ENCODE peak calls at places on chromosomes 12 and 14, in seven cellular contexts. One of them, this sample, is unnamed.

GRCh38 chr12:67512061-67512460 is 136.5 kb upstream of the DYRK2 start:
- DNase-seq in GM23338: no peak
- DNase-seq in psoas muscle: no peak
- DNase-seq in mesenchymal stem cell: no peak
- DNase-seq in effector memory CD4-positive, alpha-beta T cell: no peak
- DNase-seq in CD8-positive, alpha-beta memory T cell: no peak
- DNase-seq in mesendoderm: no peak
- DNase-seq in this sample: no peak

GRCh38 chr12:51246254-51246853 is 7.7 kb downstream of the DAZAP2 start:
- DNase-seq in GM23338: no peak
- DNase-seq in psoas muscle: no peak
- DNase-seq in mesenchymal stem cell: peak; percentile 84
- DNase-seq in effector memory CD4-positive, alpha-beta T cell: no peak
- DNase-seq in CD8-positive, alpha-beta memory T cell: peak; percentile 60
- DNase-seq in mesendoderm: peak; percentile 61
- DNase-seq in this sample: peak; percentile 37

GRCh38 chr12:48873096-48873495 is 7.4 kb upstream of the RND1 start:
- DNase-seq in GM23338: no peak
- DNase-seq in psoas muscle: no peak
- DNase-seq in mesenchymal stem cell: no peak
- DNase-seq in effector memory CD4-positive, alpha-beta T cell: no peak
- DNase-seq in CD8-positive, alpha-beta memory T cell: no peak
- DNase-seq in mesendoderm: no peak
- DNase-seq in this sample: no peak

GRCh38 chr12:28770329-28770728 is 378.7 kb upstream of the FAR2 start:
- DNase-seq in GM23338: no peak
- DNase-seq in psoas muscle: no peak
- DNase-seq in mesenchymal stem cell: no peak
- DNase-seq in effector memory CD4-positive, alpha-beta T cell: no peak
- DNase-seq in CD8-positive, alpha-beta memory T cell: no peak
- DNase-seq in mesendoderm: no peak
- DNase-seq in this sample: peak; percentile 85

GRCh38 chr14:101506921-101507300 is 54.4 kb upstream of the DIO3 start:
- DNase-seq in GM23338: no peak
- DNase-seq in psoas muscle: peak; percentile 70
- DNase-seq in mesenchymal stem cell: no peak
- DNase-seq in effector memory CD4-positive, alpha-beta T cell: no peak
- DNase-seq in CD8-positive, alpha-beta memory T cell: no peak
- DNase-seq in mesendoderm: no peak
- DNase-seq in this sample: no peak

GRCh38 chr12:68792952-68793351 is 15.0 kb upstream of the MDM2 start:
- DNase-seq in GM23338: peak; percentile 46
- DNase-seq in psoas muscle: no peak
- DNase-seq in mesenchymal stem cell: peak; percentile 62
- DNase-seq in effector memory CD4-positive, alpha-beta T cell: no peak
- DNase-seq in CD8-positive, alpha-beta memory T cell: no peak
- DNase-seq in mesendoderm: peak; percentile 65
- DNase-seq in this sample: peak; percentile 49

GRCh38 chr12:4800555-4800954 is 80.4 kb downstream of the GALNT8 start:
- DNase-seq in GM23338: no peak
- DNase-seq in psoas muscle: no peak
- DNase-seq in mesenchymal stem cell: no peak
- DNase-seq in effector memory CD4-positive, alpha-beta T cell: no peak
- DNase-seq in CD8-positive, alpha-beta memory T cell: no peak
- DNase-seq in mesendoderm: no peak
- DNase-seq in this sample: no peak

GRCh38 chr12:11437966-11438365 is 42.6 kb upstream of the PRB2 start:
- DNase-seq in GM23338: no peak
- DNase-seq in psoas muscle: no peak
- DNase-seq in mesenchymal stem cell: no peak
- DNase-seq in effector memory CD4-positive, alpha-beta T cell: no peak
- DNase-seq in CD8-positive, alpha-beta memory T cell: no peak
- DNase-seq in mesendoderm: no peak
- DNase-seq in this sample: no peak

GRCh38 chr12:127781336-127781735 is 485.6 kb upstream of the TMEM132C start:
- DNase-seq in GM23338: no peak
- DNase-seq in psoas muscle: no peak
- DNase-seq in mesenchymal stem cell: no peak
- DNase-seq in effector memory CD4-positive, alpha-beta T cell: no peak
- DNase-seq in CD8-positive, alpha-beta memory T cell: no peak
- DNase-seq in mesendoderm: no peak
- DNase-seq in this sample: no peak

GRCh38 chr12:91577586-91578539 is 395.2 kb upstream of the DCN start:
- DNase-seq in GM23338: peak; percentile 51
- DNase-seq in psoas muscle: no peak
- DNase-seq in mesenchymal stem cell: peak; percentile 43
- DNase-seq in effector memory CD4-positive, alpha-beta T cell: no peak
- DNase-seq in CD8-positive, alpha-beta memory T cell: no peak
- DNase-seq in mesendoderm: peak; percentile 23
- DNase-seq in this sample: peak; percentile 46

GRCh38 chr14:35337074-35337556 is 44.9 kb downstream of the PSMA6 start:
- DNase-seq in GM23338: no peak
- DNase-seq in psoas muscle: no peak
- DNase-seq in mesenchymal stem cell: no peak
- DNase-seq in effector memory CD4-positive, alpha-beta T cell: no peak
- DNase-seq in CD8-positive, alpha-beta memory T cell: no peak
- DNase-seq in mesendoderm: no peak
- DNase-seq in this sample: peak; percentile 91

GRCh38 chr14:101458536-101459391 is 102.5 kb upstream of the DIO3 start:
- DNase-seq in GM23338: peak; percentile 65
- DNase-seq in psoas muscle: no peak
- DNase-seq in mesenchymal stem cell: no peak
- DNase-seq in effector memory CD4-positive, alpha-beta T cell: no peak
- DNase-seq in CD8-positive, alpha-beta memory T cell: no peak
- DNase-seq in mesendoderm: peak; percentile 79
- DNase-seq in this sample: no peak

GRCh38 chr14:30210630-30211029 is 283.0 kb upstream of the PRKD1 start:
- DNase-seq in GM23338: no peak
- DNase-seq in psoas muscle: no peak
- DNase-seq in mesenchymal stem cell: peak; percentile 16
- DNase-seq in effector memory CD4-positive, alpha-beta T cell: no peak
- DNase-seq in CD8-positive, alpha-beta memory T cell: no peak
- DNase-seq in mesendoderm: peak; percentile 16
- DNase-seq in this sample: no peak

GRCh38 chr12:79298511-79298910 is 392.3 kb downstream of the PAWR start:
- DNase-seq in GM23338: no peak
- DNase-seq in psoas muscle: no peak
- DNase-seq in mesenchymal stem cell: no peak
- DNase-seq in effector memory CD4-positive, alpha-beta T cell: no peak
- DNase-seq in CD8-positive, alpha-beta memory T cell: no peak
- DNase-seq in mesendoderm: no peak
- DNase-seq in this sample: no peak

GRCh38 chr12:80422549-80422948 is 21.5 kb upstream of the PTPRQ start:
- DNase-seq in GM23338: no peak
- DNase-seq in psoas muscle: no peak
- DNase-seq in mesenchymal stem cell: peak; percentile 24
- DNase-seq in effector memory CD4-positive, alpha-beta T cell: no peak
- DNase-seq in CD8-positive, alpha-beta memory T cell: no peak
- DNase-seq in mesendoderm: no peak
- DNase-seq in this sample: no peak

GRCh38 chr12:21580748-21581495 is 23.7 kb downstream of the GYS2 start:
- DNase-seq in GM23338: no peak
- DNase-seq in psoas muscle: no peak
- DNase-seq in mesenchymal stem cell: no peak
- DNase-seq in effector memory CD4-positive, alpha-beta T cell: no peak
- DNase-seq in CD8-positive, alpha-beta memory T cell: no peak
- DNase-seq in mesendoderm: no peak
- DNase-seq in this sample: no peak

GRCh38 chr12:132955094-132955932 is 793 bp downstream of the ZNF605 start:
- DNase-seq in GM23338: peak; percentile 52
- DNase-seq in psoas muscle: peak; percentile 67
- DNase-seq in mesenchymal stem cell: peak; percentile 81
- DNase-seq in effector memory CD4-positive, alpha-beta T cell: no peak
- DNase-seq in CD8-positive, alpha-beta memory T cell: no peak
- DNase-seq in mesendoderm: peak; percentile 84
- DNase-seq in this sample: peak; percentile 27

GRCh38 chr12:34022079-34022830 is at the start of gene ALG10:
- DNase-seq in GM23338: peak; percentile 99
- DNase-seq in psoas muscle: peak; percentile 98
- DNase-seq in mesenchymal stem cell: peak; percentile 98
- DNase-seq in effector memory CD4-positive, alpha-beta T cell: peak; percentile 93
- DNase-seq in CD8-positive, alpha-beta memory T cell: peak; percentile 98
- DNase-seq in mesendoderm: peak; percentile 99
- DNase-seq in this sample: peak; percentile 99

GRCh38 chr14:69968151-69968550 is 88.9 kb downstream of the SMOC1 start:
- DNase-seq in GM23338: no peak
- DNase-seq in psoas muscle: no peak
- DNase-seq in mesenchymal stem cell: no peak
- DNase-seq in effector memory CD4-positive, alpha-beta T cell: no peak
- DNase-seq in CD8-positive, alpha-beta memory T cell: no peak
- DNase-seq in mesendoderm: peak; percentile 3
- DNase-seq in this sample: no peak

GRCh38 chr12:129844662-129845061 is 59.2 kb downstream of the TMEM132D start:
- DNase-seq in GM23338: no peak
- DNase-seq in psoas muscle: no peak
- DNase-seq in mesenchymal stem cell: no peak
- DNase-seq in effector memory CD4-positive, alpha-beta T cell: no peak
- DNase-seq in CD8-positive, alpha-beta memory T cell: no peak
- DNase-seq in mesendoderm: no peak
- DNase-seq in this sample: no peak

GRCh38 chr12:95820096-95820703 is 29.6 kb upstream of the NTN4 start:
- DNase-seq in GM23338: peak; percentile 64
- DNase-seq in psoas muscle: no peak
- DNase-seq in mesenchymal stem cell: peak; percentile 64
- DNase-seq in effector memory CD4-positive, alpha-beta T cell: no peak
- DNase-seq in CD8-positive, alpha-beta memory T cell: no peak
- DNase-seq in mesendoderm: peak; percentile 33
- DNase-seq in this sample: peak; percentile 73

GRCh38 chr14:39841088-39841487 is 408.9 kb upstream of the FBXO33 start:
- DNase-seq in GM23338: no peak
- DNase-seq in psoas muscle: no peak
- DNase-seq in mesenchymal stem cell: peak; percentile 23
- DNase-seq in effector memory CD4-positive, alpha-beta T cell: no peak
- DNase-seq in CD8-positive, alpha-beta memory T cell: no peak
- DNase-seq in mesendoderm: no peak
- DNase-seq in this sample: no peak

GRCh38 chr12:81401241-81401640 is 323.4 kb downstream of the ACSS3 start:
- DNase-seq in GM23338: no peak
- DNase-seq in psoas muscle: no peak
- DNase-seq in mesenchymal stem cell: no peak
- DNase-seq in effector memory CD4-positive, alpha-beta T cell: no peak
- DNase-seq in CD8-positive, alpha-beta memory T cell: no peak
- DNase-seq in mesendoderm: no peak
- DNase-seq in this sample: no peak

GRCh38 chr12:530871-531270 is 71.1 kb downstream of the B4GALNT3 start:
- DNase-seq in GM23338: no peak
- DNase-seq in psoas muscle: no peak
- DNase-seq in mesenchymal stem cell: no peak
- DNase-seq in effector memory CD4-positive, alpha-beta T cell: no peak
- DNase-seq in CD8-positive, alpha-beta memory T cell: no peak
- DNase-seq in mesendoderm: no peak
- DNase-seq in this sample: no peak

GRCh38 chr14:72947366-72948160 is 21.3 kb downstream of the DCAF4 start:
- DNase-seq in GM23338: no peak
- DNase-seq in psoas muscle: no peak
- DNase-seq in mesenchymal stem cell: no peak
- DNase-seq in effector memory CD4-positive, alpha-beta T cell: no peak
- DNase-seq in CD8-positive, alpha-beta memory T cell: no peak
- DNase-seq in mesendoderm: no peak
- DNase-seq in this sample: no peak

GRCh38 chr14:21476526-21476924 is 234 bp downstream of the RAB2B start:
- DNase-seq in GM23338: no peak
- DNase-seq in psoas muscle: peak; percentile 91
- DNase-seq in mesenchymal stem cell: peak; percentile 84
- DNase-seq in effector memory CD4-positive, alpha-beta T cell: no peak
- DNase-seq in CD8-positive, alpha-beta memory T cell: peak; percentile 90
- DNase-seq in mesendoderm: no peak
- DNase-seq in this sample: peak; percentile 92

GRCh38 chr12:102824218-102824835 is 92.7 kb downstream of the PAH start:
- DNase-seq in GM23338: peak; percentile 93
- DNase-seq in psoas muscle: peak; percentile 53
- DNase-seq in mesenchymal stem cell: peak; percentile 5
- DNase-seq in effector memory CD4-positive, alpha-beta T cell: no peak
- DNase-seq in CD8-positive, alpha-beta memory T cell: no peak
- DNase-seq in mesendoderm: peak; percentile 89
- DNase-seq in this sample: no peak

GRCh38 chr14:51862839-51863235 is 2.4 kb downstream of the GNG2 start:
- DNase-seq in GM23338: no peak
- DNase-seq in psoas muscle: no peak
- DNase-seq in mesenchymal stem cell: no peak
- DNase-seq in effector memory CD4-positive, alpha-beta T cell: no peak
- DNase-seq in CD8-positive, alpha-beta memory T cell: no peak
- DNase-seq in mesendoderm: no peak
- DNase-seq in this sample: no peak
- H3K4me1 ChIP-seq in GM23338: peaks cover 54% of the 10 kb centered on the region
- H3K4me1 ChIP-seq in psoas muscle: no peaks in the 10 kb centered on the region
- H3K4me1 ChIP-seq in mesenchymal stem cell: peaks cover 3% of the 10 kb centered on the region
- H3K4me1 ChIP-seq in effector memory CD4-positive, alpha-beta T cell: peaks cover 42% of the 10 kb centered on the region
- H3K4me1 ChIP-seq in CD8-positive, alpha-beta memory T cell: peaks cover 74% of the 10 kb centered on the region
- H3K4me1 ChIP-seq in mesendoderm: peaks cover 5% of the 10 kb centered on the region
- H3K4me1 ChIP-seq in this sample: no peaks in the 10 kb centered on the region

DNA sequence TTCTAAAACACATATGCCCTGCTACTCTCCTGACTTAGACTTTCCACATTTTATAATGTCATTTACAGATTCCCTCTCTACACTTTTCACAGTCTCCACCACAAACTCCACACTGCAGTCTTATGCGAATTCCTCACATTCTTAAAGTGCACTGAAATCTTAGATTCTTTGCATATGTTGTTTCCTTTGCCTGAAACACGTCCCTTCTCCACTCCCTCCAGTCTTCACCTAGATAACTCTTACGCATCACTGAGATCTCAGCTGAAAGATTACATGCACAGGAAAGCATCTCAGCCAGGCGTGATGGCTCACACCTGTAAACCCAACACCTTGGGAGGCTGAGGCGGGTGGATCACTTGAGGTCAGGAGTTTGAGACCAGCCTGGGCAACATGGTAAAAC is 3.8 kb upstream of the ARHGAP9 start:
- DNase-seq in GM23338: peak; percentile 61
- DNase-seq in psoas muscle: peak; percentile 19
- DNase-seq in mesenchymal stem cell: peak; percentile 42
- DNase-seq in effector memory CD4-positive, alpha-beta T cell: no peak
- DNase-seq in CD8-positive, alpha-beta memory T cell: no peak
- DNase-seq in mesendoderm: peak; percentile 89
- DNase-seq in this sample: no peak
- H3K4me1 ChIP-seq in GM23338: peaks cover 16% of the 10 kb centered on the region
- H3K4me1 ChIP-seq in psoas muscle: peaks cover under 1% of the 10 kb centered on the region
- H3K4me1 ChIP-seq in mesenchymal stem cell: peaks cover 4% of the 10 kb centered on the region
- H3K4me1 ChIP-seq in effector memory CD4-positive, alpha-beta T cell: peaks cover 29% of the 10 kb centered on the region
- H3K4me1 ChIP-seq in CD8-positive, alpha-beta memory T cell: peaks cover 42% of the 10 kb centered on the region
- H3K4me1 ChIP-seq in mesendoderm: no peaks in the 10 kb centered on the region
- H3K4me1 ChIP-seq in this sample: no peaks in the 10 kb centered on the region

GRCh38 chr14:59337151-59337611 is 128.0 kb downstream of the GPR135 start:
- DNase-seq in GM23338: peak; percentile 21
- DNase-seq in psoas muscle: peak; percentile 79
- DNase-seq in mesenchymal stem cell: peak; percentile 46
- DNase-seq in effector memory CD4-positive, alpha-beta T cell: no peak
- DNase-seq in CD8-positive, alpha-beta memory T cell: no peak
- DNase-seq in mesendoderm: no peak
- DNase-seq in this sample: no peak
- H3K4me1 ChIP-seq in GM23338: peaks cover 75% of the 10 kb centered on the region
- H3K4me1 ChIP-seq in psoas muscle: peaks cover 42% of the 10 kb centered on the region
- H3K4me1 ChIP-seq in mesenchymal stem cell: no peaks in the 10 kb centered on the region
- H3K4me1 ChIP-seq in effector memory CD4-positive, alpha-beta T cell: no peaks in the 10 kb centered on the region
- H3K4me1 ChIP-seq in CD8-positive, alpha-beta memory T cell: no peaks in the 10 kb centered on the region
- H3K4me1 ChIP-seq in mesendoderm: peaks cover 3% of the 10 kb centered on the region
- H3K4me1 ChIP-seq in this sample: no peaks in the 10 kb centered on the region

DNA sequence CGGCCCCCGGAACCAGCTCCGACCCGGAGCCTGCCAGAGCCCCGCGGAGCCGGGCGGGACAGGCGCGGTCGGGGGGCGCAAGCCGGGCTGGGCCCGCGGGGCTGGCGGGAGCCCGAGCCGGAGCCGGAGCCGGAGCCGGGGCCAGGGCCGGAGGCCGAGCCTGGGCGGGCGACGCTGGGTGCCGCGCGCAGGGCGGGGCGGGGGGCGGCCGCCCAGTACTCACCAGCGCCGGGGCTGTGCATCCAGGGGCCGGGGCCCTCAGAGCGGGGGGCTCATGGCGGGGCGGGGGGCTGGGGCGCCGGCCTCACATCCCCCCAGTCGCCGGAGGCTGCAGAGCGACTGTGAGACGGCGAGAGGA is 180 bp downstream of the HDAC7 start:
- DNase-seq in GM23338: no peak
- DNase-seq in psoas muscle: no peak
- DNase-seq in mesenchymal stem cell: no peak
- DNase-seq in effector memory CD4-positive, alpha-beta T cell: no peak
- DNase-seq in CD8-positive, alpha-beta memory T cell: no peak
- DNase-seq in mesendoderm: no peak
- DNase-seq in this sample: no peak
- H3K4me1 ChIP-seq in GM23338: peaks cover 55% of the 10 kb centered on the region
- H3K4me1 ChIP-seq in psoas muscle: peaks cover 38% of the 10 kb centered on the region
- H3K4me1 ChIP-seq in mesenchymal stem cell: peaks cover 40% of the 10 kb centered on the region
- H3K4me1 ChIP-seq in effector memory CD4-positive, alpha-beta T cell: peaks cover 68% of the 10 kb centered on the region
- H3K4me1 ChIP-seq in CD8-positive, alpha-beta memory T cell: peaks cover 79% of the 10 kb centered on the region
- H3K4me1 ChIP-seq in mesendoderm: peaks cover 39% of the 10 kb centered on the region
- H3K4me1 ChIP-seq in this sample: peaks cover 31% of the 10 kb centered on the region

This sample was measured in small intestine.